ENCODE peak calls at places on chromosomes 6 and 20, in ten cellular contexts. M is substantia nigra, Q is Right ventricle myocardium inferior, U is PC-9, O is SJSA1, A is GM23248, T is mesenchymal stem cell, N is chondrocyte, S is OCI-LY7, X is NCI-H1105. G is an unnamed sample.

GRCh38 chr6:46059608-46060007 is 43.9 kb upstream of the CLIC5 start:
- DNase-seq in M (no peak), Q (no peak), U (no peak), O (no peak), A (no peak), T (no peak), N (no peak), S (no peak), X (no peak), G (no peak)

GRCh38 chr20:62405108-62405980 is 1.7 kb downstream of the CABLES2 start:
- DNase-seq in M (peak), Q (peak), U (peak), O (no peak), A (peak), T (peak), N (no peak), S (no peak), X (no peak), G (no peak)

GRCh38 chr6:42341221-42341620 is 110.5 kb downstream of the TRERF1 start:
- DNase-seq in M (no peak), Q (no peak), U (no peak), O (peak), A (no peak), T (no peak), N (no peak), S (no peak), X (no peak), G (no peak)

GRCh38 chr20:308427-309038 is 11.2 kb downstream of the ZCCHC3 start:
- DNase-seq in M (no peak), Q (no peak), U (no peak), O (no peak), A (no peak), T (no peak), N (no peak), S (no peak), X (no peak), G (no peak)

GRCh38 chr20:5608104-5608447 is 142.1 kb upstream of the SHLD1 start:
- DNase-seq in M (no peak), Q (no peak), U (no peak), O (no peak), A (no peak), T (no peak), N (no peak), S (no peak), X (peak), G (no peak)

GRCh38 chr6:129774697-129775447 is 64.9 kb upstream of the ARHGAP18 start:
- DNase-seq in M (peak), Q (no peak), U (peak), O (peak), A (peak), T (peak), N (no peak), S (peak), X (peak), G (peak)

GRCh38 chr6:125154184-125155135 is 887 bp downstream of the TPD52L1 start:
- DNase-seq in M (no peak), Q (peak), U (peak), O (no peak), A (peak), T (peak), N (no peak), S (peak), X (no peak), G (peak)

GRCh38 chr20:49888341-49889244 is 26.7 kb downstream of the SPATA2 start:
- DNase-seq in M (peak), Q (peak), U (peak), O (peak), A (peak), T (peak), N (peak), S (peak), X (peak), G (peak)

GRCh38 chr6:43785220-43785752 is 15.3 kb downstream of the VEGFA start:
- DNase-seq in M (no peak), Q (no peak), U (no peak), O (no peak), A (no peak), T (no peak), N (no peak), S (no peak), X (no peak), G (no peak)

GRCh38 chr6:165725201-165725600 is 62.2 kb upstream of the PDE10A start:
- DNase-seq in M (no peak), Q (no peak), U (no peak), O (no peak), A (no peak), T (no peak), N (no peak), S (no peak), X (no peak), G (no peak)

GRCh38 chr6:82589509-82590206 is 226.0 kb downstream of the TPBG start:
- DNase-seq in M (peak), Q (no peak), U (peak), O (peak), A (peak), T (peak), N (no peak), S (peak), X (no peak), G (peak)

GRCh38 chr6:127606131-127606562 is 29.2 kb downstream of the C6orf58 start:
- DNase-seq in M (no peak), Q (no peak), U (peak), O (no peak), A (peak), T (peak), N (no peak), S (no peak), X (peak), G (peak)

GRCh38 chr6:166728884-166729530 is 102.0 kb upstream of the RPS6KA2 start:
- DNase-seq in M (no peak), Q (no peak), U (peak), O (no peak), A (no peak), T (no peak), N (no peak), S (no peak), X (no peak), G (no peak)

GRCh38 chr6:99151634-99152344 is 197.7 kb downstream of the FAXC start:
- DNase-seq in M (no peak), Q (no peak), U (no peak), O (peak), A (peak), T (peak), N (no peak), S (peak), X (no peak), G (peak)

GRCh38 chr6:6875818-6876470 is 231.8 kb upstream of the RREB1 start:
- DNase-seq in M (no peak), Q (no peak), U (peak), O (peak), A (peak), T (peak), N (no peak), S (no peak), X (no peak), G (peak)

G was measured in Kasumi-1.